ENCODE peak calls at places on chromosomes 4 and X, in seven cellular contexts. One of them, this sample, is unnamed.

GRCh38 chr4:30295652-30296051 is 424.5 kb upstream of the PCDH7 start:
- DNase-seq in stimulated activated CD8-positive, alpha-beta memory T cell treated with anti-CD3 and anti-CD28 coated beads, Interleukin-4, amount 100 ng/mL, for 24 hours: no peak
- DNase-seq in occipital lobe: no peak
- DNase-seq in CD8-positive, alpha-beta T cell: no peak
- DNase-seq in activated T-helper 1 cell treated with anti-CD3 and anti-CD28 coated beads, Interleukin-2, amount 50 U/mL, for 16 hours: no peak
- DNase-seq in GM10248: no peak
- DNase-seq in GDM1: no peak
- DNase-seq in this sample: no peak

GRCh38 chr4:10163296-10163695 is 46.7 kb upstream of the WDR1 start:
- DNase-seq in stimulated activated CD8-positive, alpha-beta memory T cell treated with anti-CD3 and anti-CD28 coated beads, Interleukin-4, amount 100 ng/mL, for 24 hours: no peak
- DNase-seq in occipital lobe: no peak
- DNase-seq in CD8-positive, alpha-beta T cell: no peak
- DNase-seq in activated T-helper 1 cell treated with anti-CD3 and anti-CD28 coated beads, Interleukin-2, amount 50 U/mL, for 16 hours: no peak
- DNase-seq in GM10248: no peak
- DNase-seq in GDM1: no peak
- DNase-seq in this sample: no peak

GRCh38 chrX:685120-686032 is 54.8 kb downstream of the SHOX start:
- DNase-seq in stimulated activated CD8-positive, alpha-beta memory T cell treated with anti-CD3 and anti-CD28 coated beads, Interleukin-4, amount 100 ng/mL, for 24 hours: no peak
- DNase-seq in occipital lobe: no peak
- DNase-seq in CD8-positive, alpha-beta T cell: no peak
- DNase-seq in activated T-helper 1 cell treated with anti-CD3 and anti-CD28 coated beads, Interleukin-2, amount 50 U/mL, for 16 hours: no peak
- DNase-seq in GM10248: no peak
- DNase-seq in GDM1: no peak
- DNase-seq in this sample: no peak

GRCh38 chr4:152946460-152946859 is 10.3 kb downstream of the FHDC1 start:
- DNase-seq in stimulated activated CD8-positive, alpha-beta memory T cell treated with anti-CD3 and anti-CD28 coated beads, Interleukin-4, amount 100 ng/mL, for 24 hours: no peak
- DNase-seq in occipital lobe: no peak
- DNase-seq in CD8-positive, alpha-beta T cell: no peak
- DNase-seq in activated T-helper 1 cell treated with anti-CD3 and anti-CD28 coated beads, Interleukin-2, amount 50 U/mL, for 16 hours: no peak
- DNase-seq in GM10248: no peak
- DNase-seq in GDM1: no peak
- DNase-seq in this sample: no peak

GRCh38 chr4:99723555-99724450 is 66.2 kb upstream of the C4orf54 start:
- DNase-seq in stimulated activated CD8-positive, alpha-beta memory T cell treated with anti-CD3 and anti-CD28 coated beads, Interleukin-4, amount 100 ng/mL, for 24 hours: peak
- DNase-seq in occipital lobe: peak
- DNase-seq in CD8-positive, alpha-beta T cell: no peak
- DNase-seq in activated T-helper 1 cell treated with anti-CD3 and anti-CD28 coated beads, Interleukin-2, amount 50 U/mL, for 16 hours: no peak
- DNase-seq in GM10248: no peak
- DNase-seq in GDM1: peak
- DNase-seq in this sample: peak

GRCh38 chrX:17535229-17535628 is 160.2 kb downstream of the NHS start:
- DNase-seq in stimulated activated CD8-positive, alpha-beta memory T cell treated with anti-CD3 and anti-CD28 coated beads, Interleukin-4, amount 100 ng/mL, for 24 hours: peak
- DNase-seq in occipital lobe: no peak
- DNase-seq in CD8-positive, alpha-beta T cell: no peak
- DNase-seq in activated T-helper 1 cell treated with anti-CD3 and anti-CD28 coated beads, Interleukin-2, amount 50 U/mL, for 16 hours: no peak
- DNase-seq in GM10248: peak
- DNase-seq in GDM1: no peak
- DNase-seq in this sample: no peak

GRCh38 chr4:167713756-167714155 is 378.6 kb upstream of the ANXA10 start:
- DNase-seq in stimulated activated CD8-positive, alpha-beta memory T cell treated with anti-CD3 and anti-CD28 coated beads, Interleukin-4, amount 100 ng/mL, for 24 hours: no peak
- DNase-seq in occipital lobe: no peak
- DNase-seq in CD8-positive, alpha-beta T cell: no peak
- DNase-seq in activated T-helper 1 cell treated with anti-CD3 and anti-CD28 coated beads, Interleukin-2, amount 50 U/mL, for 16 hours: no peak
- DNase-seq in GM10248: no peak
- DNase-seq in GDM1: no peak
- DNase-seq in this sample: no peak

GRCh38 chr4:72390409-72390808 is 178.6 kb downstream of the ADAMTS3 start:
- DNase-seq in stimulated activated CD8-positive, alpha-beta memory T cell treated with anti-CD3 and anti-CD28 coated beads, Interleukin-4, amount 100 ng/mL, for 24 hours: no peak
- DNase-seq in occipital lobe: no peak
- DNase-seq in CD8-positive, alpha-beta T cell: no peak
- DNase-seq in activated T-helper 1 cell treated with anti-CD3 and anti-CD28 coated beads, Interleukin-2, amount 50 U/mL, for 16 hours: no peak
- DNase-seq in GM10248: no peak
- DNase-seq in GDM1: no peak
- DNase-seq in this sample: no peak

GRCh38 chr4:98193459-98194105 is 50.3 kb upstream of the STPG2 start:
- DNase-seq in stimulated activated CD8-positive, alpha-beta memory T cell treated with anti-CD3 and anti-CD28 coated beads, Interleukin-4, amount 100 ng/mL, for 24 hours: no peak
- DNase-seq in occipital lobe: no peak
- DNase-seq in CD8-positive, alpha-beta T cell: no peak
- DNase-seq in activated T-helper 1 cell treated with anti-CD3 and anti-CD28 coated beads, Interleukin-2, amount 50 U/mL, for 16 hours: no peak
- DNase-seq in GM10248: no peak
- DNase-seq in GDM1: no peak
- DNase-seq in this sample: no peak

GRCh38 chr4:169795585-169795984 is 37.8 kb upstream of the HPF1 start:
- DNase-seq in stimulated activated CD8-positive, alpha-beta memory T cell treated with anti-CD3 and anti-CD28 coated beads, Interleukin-4, amount 100 ng/mL, for 24 hours: no peak
- DNase-seq in occipital lobe: no peak
- DNase-seq in CD8-positive, alpha-beta T cell: no peak
- DNase-seq in activated T-helper 1 cell treated with anti-CD3 and anti-CD28 coated beads, Interleukin-2, amount 50 U/mL, for 16 hours: no peak
- DNase-seq in GM10248: no peak
- DNase-seq in GDM1: no peak
- DNase-seq in this sample: no peak

GRCh38 chrX:57933321-57933720 is 23.1 kb upstream of the ZXDA start:
- DNase-seq in stimulated activated CD8-positive, alpha-beta memory T cell treated with anti-CD3 and anti-CD28 coated beads, Interleukin-4, amount 100 ng/mL, for 24 hours: no peak
- DNase-seq in occipital lobe: no peak
- DNase-seq in CD8-positive, alpha-beta T cell: no peak
- DNase-seq in activated T-helper 1 cell treated with anti-CD3 and anti-CD28 coated beads, Interleukin-2, amount 50 U/mL, for 16 hours: no peak
- DNase-seq in GM10248: no peak
- DNase-seq in GDM1: no peak
- DNase-seq in this sample: no peak

GRCh38 chrX:120839506-120839905 is 36.2 kb downstream of the CT47B1 start:
- DNase-seq in stimulated activated CD8-positive, alpha-beta memory T cell treated with anti-CD3 and anti-CD28 coated beads, Interleukin-4, amount 100 ng/mL, for 24 hours: no peak
- DNase-seq in occipital lobe: no peak
- DNase-seq in CD8-positive, alpha-beta T cell: no peak
- DNase-seq in activated T-helper 1 cell treated with anti-CD3 and anti-CD28 coated beads, Interleukin-2, amount 50 U/mL, for 16 hours: no peak
- DNase-seq in GM10248: no peak
- DNase-seq in GDM1: no peak
- DNase-seq in this sample: no peak

GRCh38 chrX:106932960-106933537 is 12.8 kb downstream of the CLDN2 start:
- DNase-seq in stimulated activated CD8-positive, alpha-beta memory T cell treated with anti-CD3 and anti-CD28 coated beads, Interleukin-4, amount 100 ng/mL, for 24 hours: no peak
- DNase-seq in occipital lobe: no peak
- DNase-seq in CD8-positive, alpha-beta T cell: no peak
- DNase-seq in activated T-helper 1 cell treated with anti-CD3 and anti-CD28 coated beads, Interleukin-2, amount 50 U/mL, for 16 hours: no peak
- DNase-seq in GM10248: no peak
- DNase-seq in GDM1: no peak
- DNase-seq in this sample: no peak

GRCh38 chrX:13468096-13468495 is 101.3 kb upstream of the EGFL6 start:
- DNase-seq in stimulated activated CD8-positive, alpha-beta memory T cell treated with anti-CD3 and anti-CD28 coated beads, Interleukin-4, amount 100 ng/mL, for 24 hours: no peak
- DNase-seq in occipital lobe: no peak
- DNase-seq in CD8-positive, alpha-beta T cell: no peak
- DNase-seq in activated T-helper 1 cell treated with anti-CD3 and anti-CD28 coated beads, Interleukin-2, amount 50 U/mL, for 16 hours: no peak
- DNase-seq in GM10248: no peak
- DNase-seq in GDM1: no peak
- DNase-seq in this sample: no peak

GRCh38 chr4:140242357-140243284 is 88.6 kb upstream of the MAML3 start:
- DNase-seq in stimulated activated CD8-positive, alpha-beta memory T cell treated with anti-CD3 and anti-CD28 coated beads, Interleukin-4, amount 100 ng/mL, for 24 hours: no peak
- DNase-seq in occipital lobe: no peak
- DNase-seq in CD8-positive, alpha-beta T cell: no peak
- DNase-seq in activated T-helper 1 cell treated with anti-CD3 and anti-CD28 coated beads, Interleukin-2, amount 50 U/mL, for 16 hours: no peak
- DNase-seq in GM10248: no peak
- DNase-seq in GDM1: peak
- DNase-seq in this sample: no peak

GRCh38 chr4:87108142-87108546 is 112.3 kb downstream of the KLHL8 start:
- DNase-seq in stimulated activated CD8-positive, alpha-beta memory T cell treated with anti-CD3 and anti-CD28 coated beads, Interleukin-4, amount 100 ng/mL, for 24 hours: no peak
- DNase-seq in occipital lobe: no peak
- DNase-seq in CD8-positive, alpha-beta T cell: no peak
- DNase-seq in activated T-helper 1 cell treated with anti-CD3 and anti-CD28 coated beads, Interleukin-2, amount 50 U/mL, for 16 hours: no peak
- DNase-seq in GM10248: no peak
- DNase-seq in GDM1: no peak
- DNase-seq in this sample: no peak

GRCh38 chr4:43251760-43252317 is 359.3 kb downstream of the GRXCR1 start:
- DNase-seq in stimulated activated CD8-positive, alpha-beta memory T cell treated with anti-CD3 and anti-CD28 coated beads, Interleukin-4, amount 100 ng/mL, for 24 hours: no peak
- DNase-seq in occipital lobe: no peak
- DNase-seq in CD8-positive, alpha-beta T cell: no peak
- DNase-seq in activated T-helper 1 cell treated with anti-CD3 and anti-CD28 coated beads, Interleukin-2, amount 50 U/mL, for 16 hours: no peak
- DNase-seq in GM10248: no peak
- DNase-seq in GDM1: no peak
- DNase-seq in this sample: no peak

GRCh38 chr4:13907255-13907751 is 279.8 kb upstream of the BOD1L1 start:
- DNase-seq in stimulated activated CD8-positive, alpha-beta memory T cell treated with anti-CD3 and anti-CD28 coated beads, Interleukin-4, amount 100 ng/mL, for 24 hours: no peak
- DNase-seq in occipital lobe: no peak
- DNase-seq in CD8-positive, alpha-beta T cell: no peak
- DNase-seq in activated T-helper 1 cell treated with anti-CD3 and anti-CD28 coated beads, Interleukin-2, amount 50 U/mL, for 16 hours: no peak
- DNase-seq in GM10248: no peak
- DNase-seq in GDM1: no peak
- DNase-seq in this sample: peak

GRCh38 chr4:1365271-1366178 is 18.5 kb downstream of the UVSSA start:
- DNase-seq in stimulated activated CD8-positive, alpha-beta memory T cell treated with anti-CD3 and anti-CD28 coated beads, Interleukin-4, amount 100 ng/mL, for 24 hours: no peak
- DNase-seq in occipital lobe: no peak
- DNase-seq in CD8-positive, alpha-beta T cell: no peak
- DNase-seq in activated T-helper 1 cell treated with anti-CD3 and anti-CD28 coated beads, Interleukin-2, amount 50 U/mL, for 16 hours: no peak
- DNase-seq in GM10248: no peak
- DNase-seq in GDM1: no peak
- DNase-seq in this sample: no peak

GRCh38 chr4:17142232-17142711 is 243.8 kb upstream of the LDB2 start:
- DNase-seq in stimulated activated CD8-positive, alpha-beta memory T cell treated with anti-CD3 and anti-CD28 coated beads, Interleukin-4, amount 100 ng/mL, for 24 hours: no peak
- DNase-seq in occipital lobe: peak
- DNase-seq in CD8-positive, alpha-beta T cell: no peak
- DNase-seq in activated T-helper 1 cell treated with anti-CD3 and anti-CD28 coated beads, Interleukin-2, amount 50 U/mL, for 16 hours: no peak
- DNase-seq in GM10248: no peak
- DNase-seq in GDM1: no peak
- DNase-seq in this sample: peak

GRCh38 chrX:115259238-115259875 is 25.5 kb upstream of the LRCH2 start:
- DNase-seq in stimulated activated CD8-positive, alpha-beta memory T cell treated with anti-CD3 and anti-CD28 coated beads, Interleukin-4, amount 100 ng/mL, for 24 hours: no peak
- DNase-seq in occipital lobe: no peak
- DNase-seq in CD8-positive, alpha-beta T cell: no peak
- DNase-seq in activated T-helper 1 cell treated with anti-CD3 and anti-CD28 coated beads, Interleukin-2, amount 50 U/mL, for 16 hours: no peak
- DNase-seq in GM10248: no peak
- DNase-seq in GDM1: no peak
- DNase-seq in this sample: no peak

GRCh38 chr4:27666943-27667342 is 806.3 kb downstream of the STIM2 start:
- DNase-seq in stimulated activated CD8-positive, alpha-beta memory T cell treated with anti-CD3 and anti-CD28 coated beads, Interleukin-4, amount 100 ng/mL, for 24 hours: no peak
- DNase-seq in occipital lobe: no peak
- DNase-seq in CD8-positive, alpha-beta T cell: no peak
- DNase-seq in activated T-helper 1 cell treated with anti-CD3 and anti-CD28 coated beads, Interleukin-2, amount 50 U/mL, for 16 hours: no peak
- DNase-seq in GM10248: no peak
- DNase-seq in GDM1: no peak
- DNase-seq in this sample: no peak

GRCh38 chrX:137401092-137401491 is 164.8 kb upstream of the ZIC3 start:
- DNase-seq in stimulated activated CD8-positive, alpha-beta memory T cell treated with anti-CD3 and anti-CD28 coated beads, Interleukin-4, amount 100 ng/mL, for 24 hours: no peak
- DNase-seq in occipital lobe: no peak
- DNase-seq in CD8-positive, alpha-beta T cell: no peak
- DNase-seq in activated T-helper 1 cell treated with anti-CD3 and anti-CD28 coated beads, Interleukin-2, amount 50 U/mL, for 16 hours: no peak
- DNase-seq in GM10248: no peak
- DNase-seq in GDM1: no peak
- DNase-seq in this sample: no peak

GRCh38 chrX:136055651-136056221 is 70.5 kb downstream of the SLC9A6 start:
- DNase-seq in stimulated activated CD8-positive, alpha-beta memory T cell treated with anti-CD3 and anti-CD28 coated beads, Interleukin-4, amount 100 ng/mL, for 24 hours: no peak
- DNase-seq in occipital lobe: no peak
- DNase-seq in CD8-positive, alpha-beta T cell: no peak
- DNase-seq in activated T-helper 1 cell treated with anti-CD3 and anti-CD28 coated beads, Interleukin-2, amount 50 U/mL, for 16 hours: no peak
- DNase-seq in GM10248: no peak
- DNase-seq in GDM1: no peak
- DNase-seq in this sample: peak

GRCh38 chr4:44738615-44739014 is 12.3 kb upstream of the GNPDA2 start:
- DNase-seq in stimulated activated CD8-positive, alpha-beta memory T cell treated with anti-CD3 and anti-CD28 coated beads, Interleukin-4, amount 100 ng/mL, for 24 hours: no peak
- DNase-seq in occipital lobe: no peak
- DNase-seq in CD8-positive, alpha-beta T cell: no peak
- DNase-seq in activated T-helper 1 cell treated with anti-CD3 and anti-CD28 coated beads, Interleukin-2, amount 50 U/mL, for 16 hours: no peak
- DNase-seq in GM10248: peak
- DNase-seq in GDM1: no peak
- DNase-seq in this sample: no peak

GRCh38 chrX:3451566-3451965 is 105.1 kb upstream of the MXRA5 start:
- DNase-seq in stimulated activated CD8-positive, alpha-beta memory T cell treated with anti-CD3 and anti-CD28 coated beads, Interleukin-4, amount 100 ng/mL, for 24 hours: no peak
- DNase-seq in occipital lobe: no peak
- DNase-seq in CD8-positive, alpha-beta T cell: no peak
- DNase-seq in activated T-helper 1 cell treated with anti-CD3 and anti-CD28 coated beads, Interleukin-2, amount 50 U/mL, for 16 hours: no peak
- DNase-seq in GM10248: no peak
- DNase-seq in GDM1: no peak
- DNase-seq in this sample: no peak

GRCh38 chr4:63296773-63297172 is 1112.5 kb downstream of the TECRL start:
- DNase-seq in stimulated activated CD8-positive, alpha-beta memory T cell treated with anti-CD3 and anti-CD28 coated beads, Interleukin-4, amount 100 ng/mL, for 24 hours: no peak
- DNase-seq in occipital lobe: no peak
- DNase-seq in CD8-positive, alpha-beta T cell: no peak
- DNase-seq in activated T-helper 1 cell treated with anti-CD3 and anti-CD28 coated beads, Interleukin-2, amount 50 U/mL, for 16 hours: no peak
- DNase-seq in GM10248: no peak
- DNase-seq in GDM1: no peak
- DNase-seq in this sample: no peak

GRCh38 chr4:22029803-22030202 is 81.2 kb upstream of the KCNIP4 start:
- DNase-seq in stimulated activated CD8-positive, alpha-beta memory T cell treated with anti-CD3 and anti-CD28 coated beads, Interleukin-4, amount 100 ng/mL, for 24 hours: no peak
- DNase-seq in occipital lobe: no peak
- DNase-seq in CD8-positive, alpha-beta T cell: no peak
- DNase-seq in activated T-helper 1 cell treated with anti-CD3 and anti-CD28 coated beads, Interleukin-2, amount 50 U/mL, for 16 hours: no peak
- DNase-seq in GM10248: no peak
- DNase-seq in GDM1: no peak
- DNase-seq in this sample: no peak

GRCh38 chr4:173520921-173521473 is 9.0 kb downstream of the HAND2 start:
- DNase-seq in stimulated activated CD8-positive, alpha-beta memory T cell treated with anti-CD3 and anti-CD28 coated beads, Interleukin-4, amount 100 ng/mL, for 24 hours: no peak
- DNase-seq in occipital lobe: no peak
- DNase-seq in CD8-positive, alpha-beta T cell: no peak
- DNase-seq in activated T-helper 1 cell treated with anti-CD3 and anti-CD28 coated beads, Interleukin-2, amount 50 U/mL, for 16 hours: no peak
- DNase-seq in GM10248: no peak
- DNase-seq in GDM1: no peak
- DNase-seq in this sample: no peak

GRCh38 chrX:30906726-30907125 is 17.7 kb upstream of the TAB3 start:
- DNase-seq in stimulated activated CD8-positive, alpha-beta memory T cell treated with anti-CD3 and anti-CD28 coated beads, Interleukin-4, amount 100 ng/mL, for 24 hours: no peak
- DNase-seq in occipital lobe: no peak
- DNase-seq in CD8-positive, alpha-beta T cell: no peak
- DNase-seq in activated T-helper 1 cell treated with anti-CD3 and anti-CD28 coated beads, Interleukin-2, amount 50 U/mL, for 16 hours: no peak
- DNase-seq in GM10248: no peak
- DNase-seq in GDM1: no peak
- DNase-seq in this sample: no peak